ENCODE peak calls at places on chromosomes 11 and 22, in five cellular contexts. One of them, this sample, is unnamed.

GRCh38 chr11:133930767-133931448 is 25.9 kb downstream of the IGSF9B start:
- DNase-seq in PC-3: peak; percentile 32
- DNase-seq in right lobe of liver: no peak
- DNase-seq in upper lobe of right lung: no peak
- DNase-seq in IMR-90: no peak
- DNase-seq in this sample: no peak

GRCh38 chr11:108131993-108132392 is 10.6 kb downstream of the ACAT1 start:
- DNase-seq in PC-3: no peak
- DNase-seq in right lobe of liver: no peak
- DNase-seq in upper lobe of right lung: no peak
- DNase-seq in IMR-90: peak; percentile 8
- DNase-seq in this sample: no peak

GRCh38 chr11:61509058-61510029 is 795 bp downstream of the LRRC10B start:
- DNase-seq in PC-3: peak; percentile 78
- DNase-seq in right lobe of liver: peak; percentile 74
- DNase-seq in upper lobe of right lung: peak; percentile 86
- DNase-seq in IMR-90: peak; percentile 69
- DNase-seq in this sample: peak; percentile 76

GRCh38 chr22:42297778-42298177 is 27.3 kb upstream of the TCF20 start:
- DNase-seq in PC-3: no peak
- DNase-seq in right lobe of liver: no peak
- DNase-seq in upper lobe of right lung: no peak
- DNase-seq in IMR-90: no peak
- DNase-seq in this sample: no peak

GRCh38 chr11:20388096-20389055 is 860 bp downstream of the PRMT3 start:
- DNase-seq in PC-3: peak; percentile 23
- DNase-seq in right lobe of liver: no peak
- DNase-seq in upper lobe of right lung: no peak
- DNase-seq in IMR-90: no peak
- DNase-seq in this sample: peak; percentile 14

GRCh38 chr11:65927904-65928397 is 8.7 kb downstream of the DRAP1 start:
- DNase-seq in PC-3: no peak
- DNase-seq in right lobe of liver: no peak
- DNase-seq in upper lobe of right lung: no peak
- DNase-seq in IMR-90: no peak
- DNase-seq in this sample: no peak

GRCh38 chr11:45909594-45910475 is 2.8 kb upstream of the FREY1 start:
- DNase-seq in PC-3: no peak
- DNase-seq in right lobe of liver: no peak
- DNase-seq in upper lobe of right lung: no peak
- DNase-seq in IMR-90: no peak
- DNase-seq in this sample: no peak

GRCh38 chr22:32804036-32804435 is 2.5 kb downstream of the TIMP3 start:
- DNase-seq in PC-3: no peak
- DNase-seq in right lobe of liver: no peak
- DNase-seq in upper lobe of right lung: no peak
- DNase-seq in IMR-90: peak; percentile 71
- DNase-seq in this sample: no peak

GRCh38 chr22:36374603-36375024 is 13.2 kb downstream of the MYH9 start:
- DNase-seq in PC-3: peak; percentile 84
- DNase-seq in right lobe of liver: no peak
- DNase-seq in upper lobe of right lung: no peak
- DNase-seq in IMR-90: peak; percentile 77
- DNase-seq in this sample: no peak

GRCh38 chr11:48210052-48210451 is 6.6 kb upstream of the OR4B1 start:
- DNase-seq in PC-3: peak; percentile 35
- DNase-seq in right lobe of liver: no peak
- DNase-seq in upper lobe of right lung: no peak
- DNase-seq in IMR-90: peak; percentile 17
- DNase-seq in this sample: no peak

GRCh38 chr11:68337399-68337835 is 25.0 kb downstream of the LRP5 start:
- DNase-seq in PC-3: no peak
- DNase-seq in right lobe of liver: no peak
- DNase-seq in upper lobe of right lung: no peak
- DNase-seq in IMR-90: no peak
- DNase-seq in this sample: no peak

GRCh38 chr11:95704865-95705264 is 84.7 kb downstream of the FAM76B start:
- DNase-seq in PC-3: no peak
- DNase-seq in right lobe of liver: no peak
- DNase-seq in upper lobe of right lung: no peak
- DNase-seq in IMR-90: no peak
- DNase-seq in this sample: no peak

GRCh38 chr11:7019500-7020182 is 505 bp downstream of the ZNF214 start:
- DNase-seq in PC-3: no peak
- DNase-seq in right lobe of liver: peak; percentile 47
- DNase-seq in upper lobe of right lung: peak; percentile 66
- DNase-seq in IMR-90: peak; percentile 20
- DNase-seq in this sample: peak; percentile 13

GRCh38 chr11:79418241-79418640 is 22.6 kb downstream of the TENM4 start:
- DNase-seq in PC-3: no peak
- DNase-seq in right lobe of liver: no peak
- DNase-seq in upper lobe of right lung: no peak
- DNase-seq in IMR-90: no peak
- DNase-seq in this sample: no peak

GRCh38 chr11:115530752-115531151 is 26.5 kb upstream of the CADM1 start:
- DNase-seq in PC-3: no peak
- DNase-seq in right lobe of liver: no peak
- DNase-seq in upper lobe of right lung: no peak
- DNase-seq in IMR-90: no peak
- DNase-seq in this sample: no peak

GRCh38 chr11:106608677-106609076 is 409.6 kb downstream of the GUCY1A2 start:
- DNase-seq in PC-3: peak; percentile 79
- DNase-seq in right lobe of liver: no peak
- DNase-seq in upper lobe of right lung: no peak
- DNase-seq in IMR-90: peak; percentile 69
- DNase-seq in this sample: no peak

GRCh38 chr11:63795066-63795465 is 18.2 kb upstream of the SPINDOC start:
- DNase-seq in PC-3: no peak
- DNase-seq in right lobe of liver: no peak
- DNase-seq in upper lobe of right lung: no peak
- DNase-seq in IMR-90: no peak
- DNase-seq in this sample: no peak

GRCh38 chr22:35399114-35399677 is 744 bp upstream of the MCM5 start:
- DNase-seq in PC-3: no peak
- DNase-seq in right lobe of liver: no peak
- DNase-seq in upper lobe of right lung: no peak
- DNase-seq in IMR-90: no peak
- DNase-seq in this sample: no peak

GRCh38 chr22:48705159-48705916 is 1122.3 kb downstream of the BRD1 start:
- DNase-seq in PC-3: no peak
- DNase-seq in right lobe of liver: no peak
- DNase-seq in upper lobe of right lung: peak; percentile 57
- DNase-seq in IMR-90: no peak
- DNase-seq in this sample: no peak
- H3K9me3 ChIP-seq in PC-3: no peaks in the 10 kb centered on the region
- H3K9me3 ChIP-seq in right lobe of liver: no peaks in the 10 kb centered on the region
- H3K9me3 ChIP-seq in upper lobe of right lung: no peaks in the 10 kb centered on the region
- H3K9me3 ChIP-seq in IMR-90: peaks cover 84% of the 10 kb centered on the region
- H3K9me3 ChIP-seq in this sample: no peaks in the 10 kb centered on the region

GRCh38 chr11:3368199-3368598 is 10.7 kb downstream of the ZNF195 start:
- DNase-seq in PC-3: peak; percentile 22
- DNase-seq in right lobe of liver: no peak
- DNase-seq in upper lobe of right lung: no peak
- DNase-seq in IMR-90: no peak
- DNase-seq in this sample: no peak

GRCh38 chr11:3375552-3375951 is 3.4 kb downstream of the ZNF195 start:
- DNase-seq in PC-3: no peak
- DNase-seq in right lobe of liver: no peak
- DNase-seq in upper lobe of right lung: no peak
- DNase-seq in IMR-90: no peak
- DNase-seq in this sample: no peak

GRCh38 chr11:3369366-3369765 is 9.6 kb downstream of the ZNF195 start:
- DNase-seq in PC-3: no peak
- DNase-seq in right lobe of liver: no peak
- DNase-seq in upper lobe of right lung: no peak
- DNase-seq in IMR-90: no peak
- DNase-seq in this sample: no peak

GRCh38 chr11:3367221-3367620 is 11.7 kb downstream of the ZNF195 start:
- DNase-seq in PC-3: no peak
- DNase-seq in right lobe of liver: no peak
- DNase-seq in upper lobe of right lung: no peak
- DNase-seq in IMR-90: no peak
- DNase-seq in this sample: no peak

DNA sequence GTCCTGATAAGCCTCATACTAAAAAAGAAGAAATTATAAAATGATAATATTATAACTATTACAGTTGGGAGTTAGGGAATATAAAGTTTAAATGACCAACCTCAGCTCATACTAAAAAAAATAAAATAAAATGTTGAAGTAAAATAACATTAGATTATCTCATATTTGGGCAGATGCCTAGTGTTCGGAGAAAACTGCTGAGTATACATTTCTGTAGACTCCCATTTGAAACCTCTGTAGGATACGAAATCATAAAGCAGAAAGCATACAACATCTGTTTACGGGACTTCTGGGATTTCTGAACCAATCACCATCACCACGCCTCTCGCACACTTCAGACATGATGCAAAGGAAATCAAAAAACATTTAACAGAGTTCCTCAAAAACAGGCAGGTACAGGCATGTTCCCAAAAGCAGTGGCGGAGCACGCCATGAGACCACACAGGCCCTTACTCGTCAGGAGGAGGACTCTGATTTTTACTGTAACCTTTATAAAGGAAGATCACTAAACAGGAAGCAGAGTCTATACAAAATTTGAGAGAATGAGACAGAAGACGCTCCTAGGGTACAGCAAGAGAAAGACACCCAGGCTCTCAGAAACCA is 8.6 kb downstream of the ZNF195 start:
- DNase-seq in PC-3: no peak
- DNase-seq in right lobe of liver: no peak
- DNase-seq in upper lobe of right lung: no peak
- DNase-seq in IMR-90: no peak
- DNase-seq in this sample: no peak
- H3K9me3 ChIP-seq in PC-3: peaks cover under 1% of the 10 kb centered on the region
- H3K9me3 ChIP-seq in right lobe of liver: peaks cover 9% of the 10 kb centered on the region
- H3K9me3 ChIP-seq in upper lobe of right lung: no peaks in the 10 kb centered on the region
- H3K9me3 ChIP-seq in IMR-90: peaks cover 33% of the 10 kb centered on the region
- H3K9me3 ChIP-seq in this sample: peaks cover 10% of the 10 kb centered on the region

GRCh38 chr11:1560011-1560579 is 12.0 kb downstream of the DUSP8 start:
- DNase-seq in PC-3: no peak
- DNase-seq in right lobe of liver: no peak
- DNase-seq in upper lobe of right lung: peak; percentile 61
- DNase-seq in IMR-90: no peak
- DNase-seq in this sample: no peak
- H3K9me3 ChIP-seq in PC-3: no peaks in the 10 kb centered on the region
- H3K9me3 ChIP-seq in right lobe of liver: no peaks in the 10 kb centered on the region
- H3K9me3 ChIP-seq in upper lobe of right lung: no peaks in the 10 kb centered on the region
- H3K9me3 ChIP-seq in IMR-90: no peaks in the 10 kb centered on the region
- H3K9me3 ChIP-seq in this sample: no peaks in the 10 kb centered on the region

DNA sequence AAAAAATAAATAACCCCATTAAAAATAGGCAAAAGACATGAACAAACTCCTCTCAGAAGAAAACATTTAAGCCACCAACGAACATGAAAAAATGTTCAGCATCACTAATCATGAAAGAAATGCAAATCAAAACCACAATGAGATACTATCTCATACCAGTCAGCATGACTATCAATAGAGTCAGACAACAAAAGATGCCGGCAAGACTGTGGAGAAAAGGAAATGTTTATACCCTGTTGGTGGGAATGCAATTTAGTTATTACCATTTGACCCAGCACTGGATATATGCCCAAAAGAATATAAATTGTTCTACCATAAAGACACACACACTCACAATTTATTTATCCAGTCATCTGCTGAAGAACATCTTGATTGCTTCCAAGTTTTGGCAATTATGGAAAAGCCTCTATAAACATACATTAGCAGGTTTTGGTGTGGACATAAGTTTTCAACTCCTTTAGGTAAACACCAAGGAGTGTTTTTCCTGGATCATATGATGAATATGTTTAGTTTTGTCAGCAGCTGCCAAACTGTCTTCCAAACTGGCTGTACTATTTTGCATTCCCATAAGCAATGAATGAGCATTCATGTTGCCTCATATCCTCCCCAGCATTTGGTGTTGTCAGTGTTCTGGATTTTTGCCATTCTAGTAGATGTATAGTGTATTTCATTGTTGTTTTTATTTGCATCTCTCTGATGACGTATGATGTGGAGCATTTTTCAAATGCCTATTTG is 28.0 kb downstream of the OR8D1 start:
- DNase-seq in PC-3: peak; percentile 70
- DNase-seq in right lobe of liver: no peak
- DNase-seq in upper lobe of right lung: no peak
- DNase-seq in IMR-90: peak; percentile 75
- DNase-seq in this sample: no peak
- H3K9me3 ChIP-seq in PC-3: no peaks in the 10 kb centered on the region
- H3K9me3 ChIP-seq in right lobe of liver: no peaks in the 10 kb centered on the region
- H3K9me3 ChIP-seq in upper lobe of right lung: peaks cover 4% of the 10 kb centered on the region
- H3K9me3 ChIP-seq in IMR-90: peaks cover 2% of the 10 kb centered on the region
- H3K9me3 ChIP-seq in this sample: no peaks in the 10 kb centered on the region

GRCh38 chr11:85762226-85762625 is 48.7 kb downstream of the SYTL2 start:
- DNase-seq in PC-3: peak; percentile 35
- DNase-seq in right lobe of liver: no peak
- DNase-seq in upper lobe of right lung: no peak
- DNase-seq in IMR-90: no peak
- DNase-seq in this sample: no peak

GRCh38 chr11:85756401-85757200 is 54.3 kb downstream of the SYTL2 start:
- DNase-seq in PC-3: peak; percentile 19
- DNase-seq in right lobe of liver: no peak
- DNase-seq in upper lobe of right lung: no peak
- DNase-seq in IMR-90: no peak
- DNase-seq in this sample: no peak

GRCh38 chr11:85758480-85759039 is 52.4 kb downstream of the SYTL2 start:
- DNase-seq in PC-3: no peak
- DNase-seq in right lobe of liver: no peak
- DNase-seq in upper lobe of right lung: no peak
- DNase-seq in IMR-90: no peak
- DNase-seq in this sample: no peak

GRCh38 chr11:85758026-85758425 is 52.9 kb downstream of the SYTL2 start:
- DNase-seq in PC-3: peak; percentile 47
- DNase-seq in right lobe of liver: no peak
- DNase-seq in upper lobe of right lung: no peak
- DNase-seq in IMR-90: no peak
- DNase-seq in this sample: no peak

GRCh38 chr11:85759915-85760314 is 51.0 kb downstream of the SYTL2 start:
- DNase-seq in PC-3: peak; percentile 90
- DNase-seq in right lobe of liver: no peak
- DNase-seq in upper lobe of right lung: no peak
- DNase-seq in IMR-90: peak; percentile 94
- DNase-seq in this sample: no peak
- H3K9me3 ChIP-seq in PC-3: no peaks in the 10 kb centered on the region
- H3K9me3 ChIP-seq in right lobe of liver: no peaks in the 10 kb centered on the region
- H3K9me3 ChIP-seq in upper lobe of right lung: no peaks in the 10 kb centered on the region
- H3K9me3 ChIP-seq in IMR-90: no peaks in the 10 kb centered on the region
- H3K9me3 ChIP-seq in this sample: no peaks in the 10 kb centered on the region

DNA sequence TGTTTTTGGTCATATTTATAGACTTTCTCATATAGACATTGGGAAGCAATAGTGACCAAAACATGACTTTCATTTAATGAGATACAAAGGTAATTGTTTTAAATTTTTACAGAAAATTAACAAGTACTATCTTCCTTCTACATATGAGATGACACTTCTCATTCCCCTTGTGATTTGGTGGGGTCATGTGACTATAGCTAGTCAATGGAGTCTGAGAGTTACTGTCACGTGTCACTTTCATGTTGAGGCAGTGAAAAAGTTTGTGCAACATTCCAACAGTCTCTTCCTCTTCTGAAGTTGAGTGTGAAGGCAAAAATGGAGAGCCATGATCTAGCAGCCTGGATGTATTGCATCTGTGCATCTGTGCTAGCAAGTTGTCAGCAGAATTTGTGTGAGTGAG is 618.3 kb upstream of the LRRC4C start:
- DNase-seq in PC-3: no peak
- DNase-seq in right lobe of liver: no peak
- DNase-seq in upper lobe of right lung: no peak
- DNase-seq in IMR-90: no peak
- DNase-seq in this sample: no peak
- H3K9me3 ChIP-seq in PC-3: no peaks in the 10 kb centered on the region
- H3K9me3 ChIP-seq in right lobe of liver: no peaks in the 10 kb centered on the region
- H3K9me3 ChIP-seq in upper lobe of right lung: no peaks in the 10 kb centered on the region
- H3K9me3 ChIP-seq in IMR-90: peaks cover 4% of the 10 kb centered on the region
- H3K9me3 ChIP-seq in this sample: no peaks in the 10 kb centered on the region

This sample was measured in heart right ventricle.